ENCODE peak calls at places on chromosomes 2 and 18, in four cellular contexts. A is heart left ventricle, I is upper lobe of left lung, G is GM23248. C is an unnamed sample. For H3K4me1, the result is how much of the 10 kb centered on the place peaks cover.

GRCh38 chr18:59123588-59124369 is 15.9 kb upstream of the SEC11C start:
- DNase-seq in A (no peak), I (no peak), G (peak), C (no peak)

GRCh38 chr2:145207884-145208283 is 688.0 kb upstream of the ZEB2 start:
- DNase-seq in A (no peak), I (no peak), G (no peak), C (no peak)

GRCh38 chr2:98794214-98794810 is 63.4 kb upstream of the MGAT4A start:
- DNase-seq in A (no peak), I (no peak), G (no peak), C (no peak)

GRCh38 chr18:3040183-3040582 is 27.2 kb upstream of the LPIN2 start:
- DNase-seq in A (no peak), I (no peak), G (no peak), C (no peak)

GRCh38 chr2:134367915-134368911 is 114.3 kb downstream of the MGAT5 start:
- DNase-seq in A (no peak), I (no peak), G (no peak), C (no peak)

GRCh38 chr2:176445831-176446433 is 176.7 kb downstream of the MTX2 start:
- DNase-seq in A (no peak), I (no peak), G (peak), C (no peak)

GRCh38 chr2:15159751-15160177 is 401.4 kb downstream of the NBAS start:
- DNase-seq in A (no peak), I (no peak), G (peak), C (no peak)

GRCh38 chr2:98356729-98357128 is 10.5 kb downstream of the CNGA3 start:
- DNase-seq in A (no peak), I (no peak), G (no peak), C (no peak)

GRCh38 chr2:217471329-217471728 is 531.5 kb downstream of the TNS1 start:
- DNase-seq in A (no peak), I (no peak), G (peak), C (no peak)

DNA sequence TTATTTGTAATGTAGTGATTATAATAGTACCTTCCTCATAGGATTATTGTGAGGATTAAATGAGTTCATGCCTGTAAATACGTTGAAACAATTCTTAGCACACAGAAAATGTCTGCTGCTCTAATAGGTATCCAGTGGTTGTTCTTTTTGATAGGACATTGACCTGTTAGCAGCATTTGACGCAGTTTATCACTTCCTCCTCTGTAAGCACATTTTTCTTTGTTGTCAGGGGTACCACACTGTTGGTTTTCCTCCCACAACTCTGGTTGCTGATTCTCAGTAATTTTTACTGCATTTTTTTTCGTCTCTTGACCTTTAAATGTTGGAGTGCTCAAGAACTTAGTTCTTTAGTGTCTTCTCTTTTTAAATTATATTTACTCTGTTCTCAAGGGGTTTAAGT is 15.4 kb downstream of the PPM1B start:
- DNase-seq in A (no peak), I (no peak), G (no peak), C (no peak)
- H3K4me1 ChIP-seq in A (under half), I (under half), G (under half), C (under half)

DNA sequence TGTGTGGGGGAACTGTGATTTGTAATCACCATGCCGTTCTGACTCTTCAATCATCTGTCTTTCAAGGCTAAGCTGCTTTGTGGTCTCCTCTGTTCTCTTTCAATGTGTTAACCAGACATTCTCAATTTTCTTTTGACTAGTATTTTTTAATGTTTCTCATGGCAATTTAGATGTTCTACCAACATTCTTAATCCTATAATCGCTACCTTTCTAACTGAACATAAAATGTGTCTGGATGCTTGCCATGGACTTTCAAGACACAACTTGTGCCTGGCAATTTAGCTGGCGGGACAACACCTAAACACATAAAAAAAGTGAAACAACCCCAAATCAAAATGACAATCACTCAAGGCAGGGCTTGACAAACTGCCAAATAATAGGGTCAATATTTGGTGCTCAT is 135.0 kb upstream of the ACKR3 start:
- DNase-seq in A (no peak), I (no peak), G (no peak), C (no peak)
- H3K4me1 ChIP-seq in A (under half), I (under half), G (under half), C (under half)

GRCh38 chr2:237486819-237487448 is at the start of gene MLPH:
- DNase-seq in A (peak), I (peak), G (peak), C (peak)

GRCh38 chr2:237487496-237487895 is 445 bp downstream of the MLPH start:
- DNase-seq in A (no peak), I (no peak), G (no peak), C (no peak)

GRCh38 chr2:237486334-237486818 is 675 bp upstream of the MLPH start:
- DNase-seq in A (no peak), I (peak), G (peak), C (peak)

GRCh38 chr2:237485304-237485703 is 1.7 kb upstream of the MLPH start:
- DNase-seq in A (no peak), I (no peak), G (peak), C (no peak)

DNA sequence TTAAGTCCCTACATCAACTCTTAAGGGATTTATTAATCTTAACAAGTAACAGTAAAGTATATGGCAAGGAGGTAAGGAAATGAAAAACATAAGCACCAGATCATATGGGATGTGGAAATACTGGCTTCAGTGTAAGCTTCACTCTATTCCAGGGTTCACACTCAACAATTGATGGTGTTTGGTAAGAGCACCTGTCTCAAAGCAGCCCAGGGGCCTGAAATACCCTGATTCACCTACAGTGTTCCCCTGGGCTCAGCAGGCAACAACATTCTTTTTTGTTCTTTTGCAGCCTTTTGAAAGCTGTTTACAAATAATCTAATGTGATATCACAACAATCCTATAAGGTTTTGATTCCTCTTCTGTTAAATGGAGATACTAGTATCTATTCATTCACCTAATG is 1.2 kb upstream of the MLPH start:
- DNase-seq in A (no peak), I (no peak), G (no peak), C (no peak)
- H3K4me1 ChIP-seq in A (under half), I (under half), G (under half), C (under half)

DNA sequence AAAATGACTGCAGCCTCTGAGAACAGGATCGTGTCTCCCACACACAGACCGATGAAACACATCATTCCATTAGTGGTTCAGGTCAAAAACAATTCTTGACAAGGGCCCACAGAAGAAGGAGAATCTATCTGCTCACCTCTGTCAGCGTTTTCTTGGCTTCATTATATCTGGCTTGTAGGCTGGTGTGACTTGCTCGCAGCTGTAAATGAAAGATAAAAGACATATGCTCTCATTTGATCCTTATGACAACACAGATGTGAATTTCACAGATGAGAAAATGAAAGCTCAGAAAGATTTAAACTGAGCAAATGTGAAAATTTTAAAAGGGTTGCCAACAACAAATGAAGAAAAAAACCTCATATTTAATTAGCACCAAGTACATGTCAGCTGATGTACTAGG is 61.6 kb downstream of the CCDC93 start:
- DNase-seq in A (no peak), I (no peak), G (no peak), C (no peak)
- H3K4me1 ChIP-seq in A (under half), I (under half), G (under half), C (under half)

DNA sequence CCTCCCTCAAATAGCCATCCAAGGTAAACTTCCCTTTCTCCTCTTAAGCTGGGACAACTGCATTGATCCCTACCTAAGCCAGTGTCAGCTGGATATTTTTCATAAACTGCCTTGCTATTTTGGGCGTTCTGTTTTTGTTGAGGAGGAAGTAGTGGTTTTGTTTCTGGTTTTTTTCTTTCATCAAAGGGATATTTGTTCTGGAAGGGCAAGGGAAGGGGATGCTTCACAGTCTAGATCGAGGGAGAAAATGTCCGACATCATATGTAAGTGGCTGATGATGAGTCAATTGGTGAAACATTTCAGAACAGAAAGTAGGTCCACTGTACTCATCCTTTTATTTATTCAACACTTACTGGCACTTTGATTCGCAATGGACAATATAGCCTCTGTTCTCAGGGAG is 31.0 kb downstream of the TANC1 start:
- DNase-seq in A (no peak), I (no peak), G (peak), C (no peak)
- H3K4me1 ChIP-seq in A (half or more), I (under half), G (under half), C (under half)

GRCh38 chr2:54609647-54610046 is 113.8 kb upstream of the EML6 start:
- DNase-seq in A (no peak), I (no peak), G (no peak), C (no peak)
- H3K4me1 ChIP-seq in A (half or more), I (half or more), G (under half), C (under half)

GRCh38 chr2:238081150-238081549 is 19.0 kb upstream of the ESPNL start:
- DNase-seq in A (no peak), I (no peak), G (no peak), C (peak)

GRCh38 chr2:238083919-238084318 is 16.2 kb upstream of the ESPNL start:
- DNase-seq in A (no peak), I (no peak), G (no peak), C (no peak)

GRCh38 chr2:238082151-238082550 is 18.0 kb upstream of the ESPNL start:
- DNase-seq in A (no peak), I (no peak), G (no peak), C (no peak)

GRCh38 chr2:238081561-238081960 is 18.6 kb upstream of the ESPNL start:
- DNase-seq in A (no peak), I (no peak), G (no peak), C (no peak)

GRCh38 chr2:238082858-238083257 is 17.3 kb upstream of the ESPNL start:
- DNase-seq in A (no peak), I (no peak), G (no peak), C (no peak)
- H3K4me1 ChIP-seq in A (under half), I (under half), G (under half), C (under half)

C was measured in pancreas.